ENCODE peak calls at places on chromosomes 16 and 17, in eight cellular contexts. G is hypothalamus; K is left kidney; A is adipocyte; E is brain microvascular endothelial cell; Q is activated T-cell treated with anti-CD3 and anti-CD28 coated beads, Interleukin-2, amount 50 U/mL, for 72 hours; U is stimulated activated CD8-positive, alpha-beta memory T cell treated with anti-CD3 and anti-CD28 coated beads, Interleukin-15, amount 100 ng/mL, for 24 hours; R is retinal pigment epithelial cell. J is an unnamed sample.

GRCh38 chr17:66673668-66674276 is 161.1 kb upstream of the CACNG5 start:
- DNase-seq in Q (peak), K (peak), E (peak), R (no peak), G (peak), U (no peak), A (peak), J (peak)

GRCh38 chr17:58383892-58384462 is 32.0 kb upstream of the SUPT4H1 start:
- DNase-seq in E (no peak), A (no peak), K (no peak), Q (no peak), R (no peak), U (no peak), G (no peak), J (peak)

GRCh38 chr17:10652984-10653680 is 4.0 kb downstream of the MYH3 start:
- DNase-seq in K (no peak), R (no peak), E (no peak), A (no peak), G (peak), U (no peak), Q (peak), J (no peak)

GRCh38 chr16:75387951-75388350 is 45.4 kb downstream of the CFDP1 start:
- DNase-seq in U (no peak), A (no peak), E (no peak), K (no peak), R (no peak), G (no peak), Q (no peak), J (no peak)

GRCh38 chr17:50517504-50518264 is 9.4 kb downstream of the MYCBPAP start:
- DNase-seq in R (no peak), K (no peak), E (no peak), Q (no peak), U (no peak), G (no peak), A (no peak), J (no peak)

GRCh38 chr16:87363771-87364476 is 19.7 kb downstream of the FBXO31 start:
- DNase-seq in U (no peak), A (no peak), G (no peak), E (no peak), K (peak), R (no peak), Q (no peak), J (no peak)

GRCh38 chr16:16882766-16883165 is 503.8 kb downstream of the NPIPA7 start:
- DNase-seq in E (no peak), A (no peak), G (no peak), Q (no peak), R (no peak), K (no peak), U (no peak), J (no peak)

GRCh38 chr16:84868829-84869457 is 49.2 kb downstream of the CRISPLD2 start:
- DNase-seq in G (no peak), K (no peak), U (no peak), A (no peak), Q (no peak), E (no peak), R (no peak), J (no peak)

GRCh38 chr17:79696159-79696982 is 34.4 kb upstream of the ENPP7 start:
- DNase-seq in E (no peak), R (no peak), G (no peak), A (no peak), Q (no peak), U (no peak), K (no peak), J (no peak)

GRCh38 chr17:4147751-4148310 is 4.8 kb downstream of the CYB5D2 start:
- DNase-seq in G (no peak), A (no peak), K (no peak), R (no peak), Q (no peak), U (no peak), E (no peak), J (peak)

GRCh38 chr16:1338119-1338730 is 4.8 kb downstream of the BAIAP3 start:
- DNase-seq in U (no peak), Q (peak), K (peak), R (no peak), E (no peak), G (no peak), A (no peak), J (peak)

GRCh38 chr17:77034677-77035424 is 105.9 kb upstream of the SEC14L1 start:
- DNase-seq in G (no peak), A (no peak), R (no peak), K (no peak), U (no peak), E (no peak), Q (no peak), J (no peak)

GRCh38 chr16:1002399-1003161 is 21.0 kb downstream of the SOX8 start:
- DNase-seq in K (no peak), A (peak), G (no peak), E (peak), Q (peak), R (peak), U (peak), J (peak)